ENCODE peak calls at places on chromosome 5, in ten cellular contexts. T is stomach, R is tibial nerve, P is ovary, Z is A549, K is transverse colon, Q is suprapubic skin, J is sigmoid colon, G is K562, W is H1. A is an unnamed sample.

GRCh38 chr5:117691364-117691763 is 1116.7 kb upstream of the SEMA6A start:
- DNase-seq in T (no peak), R (no peak), P (no peak), Z (no peak), K (no peak), Q (no peak), J (no peak), G (no peak), W (no peak), A (no peak)

GRCh38 chr5:65173130-65173525 is 308.6 kb downstream of the ADAMTS6 start:
- DNase-seq in T (no peak), R (no peak), P (no peak), Z (no peak), K (no peak), Q (no peak), J (no peak), G (no peak), W (no peak), A (no peak)

GRCh38 chr5:79111387-79111959 is at the start of gene BHMT:
- DNase-seq in T (peak; percentile 69), R (no peak), P (no peak), Z (no peak), K (no peak), Q (no peak), J (no peak), G (no peak), W (no peak), A (no peak)

GRCh38 chr5:98341711-98342042 is 431.8 kb upstream of the RGMB start:
- DNase-seq in T (no peak), R (no peak), P (no peak), Z (no peak), K (no peak), Q (no peak), J (no peak), G (no peak), W (no peak), A (no peak)

GRCh38 chr5:119336846-119337564 is 18.8 kb upstream of the TNFAIP8 start:
- DNase-seq in T (no peak), R (no peak), P (no peak), Z (no peak), K (no peak), Q (no peak), J (no peak), G (no peak), W (no peak), A (no peak)

GRCh38 chr5:100560860-100561259 is 25.7 kb downstream of the FAM174A start:
- DNase-seq in T (no peak), R (no peak), P (no peak), Z (no peak), K (no peak), Q (no peak), J (no peak), G (no peak), W (no peak), A (no peak)

GRCh38 chr5:32443145-32443540 is 1.4 kb downstream of the ZFR start:
- DNase-seq in T (no peak), R (no peak), P (no peak), Z (no peak), K (no peak), Q (no peak), J (no peak), G (no peak), W (no peak), A (no peak)

GRCh38 chr5:132258102-132259060 is 885 bp downstream of the PDLIM4 start:
- DNase-seq in T (no peak), R (peak; percentile 48), P (peak; percentile 65), Z (no peak), K (peak; percentile 23), Q (peak; percentile 84), J (peak; percentile 85), G (peak; percentile 43), W (no peak), A (no peak)

GRCh38 chr5:141343242-141343952 is at the start of gene PCDHGA3:
- DNase-seq in T (no peak), R (no peak), P (no peak), Z (no peak), K (no peak), Q (no peak), J (no peak), G (peak; percentile 50), W (no peak), A (no peak)

GRCh38 chr5:41834506-41834905 is 35.7 kb downstream of the OXCT1 start:
- DNase-seq in T (no peak), R (no peak), P (no peak), Z (no peak), K (no peak), Q (no peak), J (no peak), G (no peak), W (no peak), A (no peak)

GRCh38 chr5:3304346-3304745 is 291.3 kb upstream of the IRX1 start:
- DNase-seq in T (no peak), R (no peak), P (no peak), Z (no peak), K (no peak), Q (no peak), J (no peak), G (no peak), W (no peak), A (no peak)

GRCh38 chr5:156755421-156756087 is 94.5 kb upstream of the PPP1R2B start:
- DNase-seq in T (no peak), R (no peak), P (no peak), Z (no peak), K (no peak), Q (no peak), J (no peak), G (no peak), W (no peak), A (no peak)

GRCh38 chr5:177364159-177364962 is 6.6 kb downstream of the RGS14 start:
- DNase-seq in T (no peak), R (no peak), P (no peak), Z (no peak), K (no peak), Q (no peak), J (no peak), G (no peak), W (no peak), A (no peak)

GRCh38 chr5:177362871-177363507 is 5.3 kb downstream of the RGS14 start:
- DNase-seq in T (peak; percentile 78), R (peak; percentile 43), P (peak; percentile 78), Z (peak; percentile 79), K (peak; percentile 81), Q (no peak), J (peak; percentile 69), G (peak; percentile 84), W (no peak), A (no peak)

GRCh38 chr5:177363565-177363964 is 5.8 kb downstream of the RGS14 start:
- DNase-seq in T (no peak), R (no peak), P (no peak), Z (no peak), K (no peak), Q (no peak), J (no peak), G (no peak), W (no peak), A (no peak)

GRCh38 chr5:177361418-177362101 is 3.8 kb downstream of the RGS14 start:
- DNase-seq in T (no peak), R (no peak), P (no peak), Z (no peak), K (no peak), Q (no peak), J (no peak), G (no peak), W (no peak), A (no peak)

DNA sequence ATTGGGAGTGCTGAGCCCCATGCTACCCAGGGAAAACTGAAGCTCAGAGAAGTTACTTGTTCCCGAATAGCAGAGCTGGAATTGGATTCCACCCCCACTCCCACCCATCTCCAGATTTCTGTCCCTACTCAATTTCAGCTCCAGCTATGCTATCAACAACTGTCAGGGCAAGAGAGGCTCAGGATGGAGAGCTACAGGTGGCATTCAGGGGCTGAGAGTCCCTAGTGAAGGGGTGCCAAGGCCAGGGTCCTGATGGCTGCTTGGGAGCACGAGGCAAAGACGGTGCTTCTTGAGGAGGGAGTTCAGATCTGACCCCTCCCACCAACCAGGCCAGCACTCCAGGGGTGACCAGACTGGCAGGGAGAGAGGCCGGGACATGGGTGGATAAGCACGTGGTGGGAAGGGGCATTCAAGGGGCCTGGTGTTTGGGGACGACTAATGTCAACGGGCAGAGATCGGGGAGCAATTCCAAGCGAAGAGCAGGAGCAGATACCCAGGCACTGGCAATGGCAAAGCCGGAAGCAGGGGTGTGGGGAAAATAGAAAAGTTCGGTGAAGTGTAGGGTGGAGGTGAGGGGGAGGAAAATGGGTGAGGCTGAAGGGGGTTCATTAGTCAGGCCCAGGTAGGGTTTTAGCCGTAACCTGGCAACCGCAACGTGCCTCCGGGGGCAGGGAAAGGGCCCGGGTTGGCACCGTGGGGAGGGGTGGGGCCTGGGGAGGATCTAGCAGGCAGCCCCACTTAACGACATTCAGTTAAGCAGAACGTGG is 4.6 kb downstream of the RGS14 start:
- DNase-seq in T (peak; percentile 40), R (no peak), P (no peak), Z (no peak), K (no peak), Q (no peak), J (no peak), G (no peak), W (no peak), A (no peak)
- H3K4me1 ChIP-seq in T (peaks cover 38% of the 10 kb centered on the region), R (peaks cover 48% of the 10 kb centered on the region), P (peaks cover 7% of the 10 kb centered on the region), Z (peaks cover 3% of the 10 kb centered on the region), K (peaks cover 24% of the 10 kb centered on the region), Q (peaks cover 64% of the 10 kb centered on the region), J (peaks cover 27% of the 10 kb centered on the region), G (peaks cover 38% of the 10 kb centered on the region), W (peaks cover 16% of the 10 kb centered on the region), A (peaks cover 43% of the 10 kb centered on the region)

DNA sequence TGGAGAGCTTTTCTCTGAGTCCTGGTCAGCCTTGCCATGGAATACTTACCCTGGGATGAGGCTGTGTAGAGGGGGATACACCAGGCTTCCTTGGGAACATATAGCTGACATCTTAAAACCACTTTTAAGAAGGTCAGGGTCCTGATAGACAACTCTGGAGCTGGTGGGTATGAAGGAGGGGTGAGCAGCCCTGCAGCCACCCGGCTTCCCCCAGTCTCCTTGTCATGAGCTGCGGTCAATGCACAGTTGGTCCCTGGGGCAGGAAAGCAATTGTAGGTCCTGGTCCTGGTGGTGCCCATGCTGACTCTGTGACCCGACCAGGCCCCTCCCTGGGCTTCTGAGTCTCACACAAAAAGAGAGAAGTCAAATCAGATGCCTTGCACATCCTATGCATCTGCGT is 63.6 kb downstream of the MRPL36 start:
- DNase-seq in T (no peak), R (no peak), P (no peak), Z (no peak), K (no peak), Q (no peak), J (no peak), G (no peak), W (no peak), A (no peak)
- TF ChIP-seq EP300 in T (no peak), R (no peak), P (no peak), Z (no peak), K (no peak), Q (no peak), J (no peak), G (no peak), W (no peak), A (no peak)

GRCh38 chr5:127995556-127995955 is 88.0 kb upstream of the SLC12A2 start:
- DNase-seq in T (no peak), R (no peak), P (no peak), Z (no peak), K (no peak), Q (no peak), J (no peak), G (no peak), W (no peak), A (no peak)
- H3K4me1 ChIP-seq in T (peaks cover 10% of the 10 kb centered on the region), R (peaks cover 20% of the 10 kb centered on the region), P (peaks cover 10% of the 10 kb centered on the region), Z (peaks cover 13% of the 10 kb centered on the region), K (no peaks in the 10 kb centered on the region), Q (no peaks in the 10 kb centered on the region), J (peaks cover 14% of the 10 kb centered on the region), G (peaks cover 5% of the 10 kb centered on the region), W (no peaks in the 10 kb centered on the region), A (peaks cover 19% of the 10 kb centered on the region)

GRCh38 chr5:54049144-54049543 is 261.2 kb downstream of the ARL15 start:
- DNase-seq in T (no peak), R (no peak), P (no peak), Z (no peak), K (no peak), Q (no peak), J (no peak), G (no peak), W (no peak), A (no peak)
- TF ChIP-seq EP300 in T (no peak), R (no peak), P (no peak), Z (no peak), K (no peak), Q (no peak), J (no peak), G (no peak), W (no peak), A (no peak)